ENCODE peak calls at places on chromosome 2, in seven cellular contexts. One of them, this sample, is unnamed.

GRCh38 chr2:101900375-101900774 is 91.4 kb upstream of the IL1R2 start:
- DNase-seq in PC-3: peak; percentile 58
- DNase-seq in A549: no peak
- DNase-seq in right lobe of liver: no peak
- DNase-seq in cardiac muscle cell: no peak
- DNase-seq in upper lobe of right lung: no peak
- DNase-seq in CD8-positive, alpha-beta memory T cell: no peak
- DNase-seq in this sample: no peak

GRCh38 chr2:237180987-237181386 is 95.3 kb downstream of the COPS8 start:
- DNase-seq in right lobe of liver: no peak
- DNase-seq in cardiac muscle cell: no peak
- DNase-seq in upper lobe of right lung: no peak
- DNase-seq in A549: no peak
- DNase-seq in PC-3: no peak
- DNase-seq in CD8-positive, alpha-beta memory T cell: no peak
- DNase-seq in this sample: no peak

GRCh38 chr2:150137338-150137737 is 350.1 kb downstream of the RND3 start:
- DNase-seq in upper lobe of right lung: no peak
- DNase-seq in cardiac muscle cell: no peak
- DNase-seq in A549: no peak
- DNase-seq in CD8-positive, alpha-beta memory T cell: no peak
- DNase-seq in right lobe of liver: no peak
- DNase-seq in PC-3: no peak
- DNase-seq in this sample: no peak

GRCh38 chr2:11029136-11029535 is 117.4 kb downstream of the KCNF1 start:
- DNase-seq in CD8-positive, alpha-beta memory T cell: no peak
- DNase-seq in A549: no peak
- DNase-seq in right lobe of liver: no peak
- DNase-seq in upper lobe of right lung: no peak
- DNase-seq in PC-3: no peak
- DNase-seq in cardiac muscle cell: no peak
- DNase-seq in this sample: no peak

GRCh38 chr2:1586251-1586945 is 157.9 kb downstream of the PXDN start:
- DNase-seq in CD8-positive, alpha-beta memory T cell: peak; percentile 40
- DNase-seq in A549: no peak
- DNase-seq in PC-3: no peak
- DNase-seq in cardiac muscle cell: no peak
- DNase-seq in upper lobe of right lung: peak; percentile 63
- DNase-seq in right lobe of liver: no peak
- DNase-seq in this sample: no peak

GRCh38 chr2:227817940-227818568 is 4.4 kb downstream of the CCL20 start:
- DNase-seq in cardiac muscle cell: peak; percentile 25
- DNase-seq in upper lobe of right lung: peak; percentile 91
- DNase-seq in A549: peak; percentile 92
- DNase-seq in right lobe of liver: peak; percentile 85
- DNase-seq in PC-3: peak; percentile 99
- DNase-seq in CD8-positive, alpha-beta memory T cell: peak; percentile 71
- DNase-seq in this sample: peak; percentile 61

GRCh38 chr2:85709385-85709784 is 15.2 kb downstream of the GNLY start:
- DNase-seq in PC-3: no peak
- DNase-seq in A549: no peak
- DNase-seq in upper lobe of right lung: no peak
- DNase-seq in right lobe of liver: no peak
- DNase-seq in cardiac muscle cell: no peak
- DNase-seq in CD8-positive, alpha-beta memory T cell: no peak
- DNase-seq in this sample: no peak

GRCh38 chr2:240689975-240690374 is 1.7 kb upstream of the AQP12A start:
- DNase-seq in right lobe of liver: no peak
- DNase-seq in cardiac muscle cell: no peak
- DNase-seq in CD8-positive, alpha-beta memory T cell: no peak
- DNase-seq in upper lobe of right lung: peak; percentile 34
- DNase-seq in PC-3: no peak
- DNase-seq in A549: no peak
- DNase-seq in this sample: no peak

GRCh38 chr2:180077295-180077906 is 70.3 kb upstream of the CWC22 start:
- DNase-seq in upper lobe of right lung: no peak
- DNase-seq in right lobe of liver: no peak
- DNase-seq in A549: peak; percentile 3
- DNase-seq in cardiac muscle cell: peak; percentile 17
- DNase-seq in CD8-positive, alpha-beta memory T cell: no peak
- DNase-seq in PC-3: peak; percentile 61
- DNase-seq in this sample: no peak

GRCh38 chr2:188068093-188068492 is 223.6 kb upstream of the GULP1 start:
- DNase-seq in A549: no peak
- DNase-seq in right lobe of liver: no peak
- DNase-seq in cardiac muscle cell: no peak
- DNase-seq in CD8-positive, alpha-beta memory T cell: no peak
- DNase-seq in upper lobe of right lung: no peak
- DNase-seq in PC-3: no peak
- DNase-seq in this sample: no peak

GRCh38 chr2:16325613-16326510 is 339.8 kb downstream of the CYRIA start:
- DNase-seq in A549: no peak
- DNase-seq in right lobe of liver: no peak
- DNase-seq in PC-3: no peak
- DNase-seq in upper lobe of right lung: no peak
- DNase-seq in CD8-positive, alpha-beta memory T cell: no peak
- DNase-seq in cardiac muscle cell: no peak
- DNase-seq in this sample: no peak
- H3K4me3 ChIP-seq in A549: no peak overlapping the region
- H3K4me3 ChIP-seq in right lobe of liver: no peak overlapping the region
- H3K4me3 ChIP-seq in PC-3: no peak overlapping the region
- H3K4me3 ChIP-seq in upper lobe of right lung: no peak overlapping the region
- H3K4me3 ChIP-seq in CD8-positive, alpha-beta memory T cell: no peak overlapping the region
- H3K4me3 ChIP-seq in cardiac muscle cell: no peak overlapping the region
- H3K4me3 ChIP-seq in this sample: no peak overlapping the region

GRCh38 chr2:195199864-195200263 is 457.2 kb upstream of the SLC39A10 start:
- DNase-seq in cardiac muscle cell: no peak
- DNase-seq in right lobe of liver: no peak
- DNase-seq in A549: no peak
- DNase-seq in PC-3: no peak
- DNase-seq in CD8-positive, alpha-beta memory T cell: no peak
- DNase-seq in upper lobe of right lung: no peak
- DNase-seq in this sample: no peak
- H3K4me3 ChIP-seq in cardiac muscle cell: no peak overlapping the region
- H3K4me3 ChIP-seq in right lobe of liver: no peak overlapping the region
- H3K4me3 ChIP-seq in A549: no peak overlapping the region
- H3K4me3 ChIP-seq in PC-3: no peak overlapping the region
- H3K4me3 ChIP-seq in CD8-positive, alpha-beta memory T cell: no peak overlapping the region
- H3K4me3 ChIP-seq in upper lobe of right lung: no peak overlapping the region
- H3K4me3 ChIP-seq in this sample: no peak overlapping the region

DNA sequence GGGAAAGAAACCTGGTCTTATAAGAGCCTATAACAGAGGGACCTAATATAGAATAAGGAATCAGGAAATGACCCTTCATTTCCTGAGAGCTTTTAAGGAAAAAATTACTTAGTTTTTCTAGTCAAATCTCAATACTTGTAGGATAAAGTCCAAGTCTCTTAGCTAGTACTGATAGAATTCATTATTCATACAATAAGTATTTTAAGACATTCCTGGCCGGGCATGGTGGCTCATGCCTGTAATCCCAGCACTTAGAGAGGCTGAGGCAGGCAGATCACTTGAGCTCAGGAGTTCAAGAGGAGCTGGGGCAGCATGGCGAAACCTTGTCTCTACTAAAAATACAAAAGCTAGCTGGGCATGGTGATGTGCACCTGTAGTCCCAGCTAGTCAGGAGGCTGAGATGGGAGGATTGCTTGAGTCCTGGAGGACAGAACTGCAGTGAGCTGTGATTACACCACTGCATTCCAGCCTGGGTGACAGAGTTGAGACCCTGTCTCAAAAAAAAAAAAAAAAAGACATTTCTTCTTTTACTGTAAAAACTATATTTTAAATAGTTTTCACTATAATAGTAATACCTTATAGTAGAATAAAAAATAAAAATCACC is 3.2 kb downstream of the RAB3GAP1 start:
- DNase-seq in cardiac muscle cell: no peak
- DNase-seq in PC-3: peak; percentile 34
- DNase-seq in A549: no peak
- DNase-seq in upper lobe of right lung: no peak
- DNase-seq in right lobe of liver: no peak
- DNase-seq in CD8-positive, alpha-beta memory T cell: no peak
- DNase-seq in this sample: no peak
- H3K4me3 ChIP-seq in cardiac muscle cell: no peak overlapping the region
- H3K4me3 ChIP-seq in PC-3: peak overlapping the region; percentile 92
- H3K4me3 ChIP-seq in A549: no peak overlapping the region
- H3K4me3 ChIP-seq in upper lobe of right lung: no peak overlapping the region
- H3K4me3 ChIP-seq in right lobe of liver: no peak overlapping the region
- H3K4me3 ChIP-seq in CD8-positive, alpha-beta memory T cell: no peak overlapping the region
- H3K4me3 ChIP-seq in this sample: no peak overlapping the region

GRCh38 chr2:218879881-218880748 is 537 bp upstream of the WNT10A start:
- DNase-seq in right lobe of liver: peak; percentile 36
- DNase-seq in cardiac muscle cell: no peak
- DNase-seq in CD8-positive, alpha-beta memory T cell: peak; percentile 96
- DNase-seq in A549: no peak
- DNase-seq in upper lobe of right lung: peak; percentile 73
- DNase-seq in PC-3: no peak
- DNase-seq in this sample: no peak
- H3K4me3 ChIP-seq in right lobe of liver: no peak overlapping the region
- H3K4me3 ChIP-seq in cardiac muscle cell: no peak overlapping the region
- H3K4me3 ChIP-seq in CD8-positive, alpha-beta memory T cell: peak overlapping the region; percentile 40
- H3K4me3 ChIP-seq in A549: peak overlapping the region; percentile 43
- H3K4me3 ChIP-seq in upper lobe of right lung: peak overlapping the region; percentile 30
- H3K4me3 ChIP-seq in PC-3: peak overlapping the region; percentile 55
- H3K4me3 ChIP-seq in this sample: no peak overlapping the region

GRCh38 chr2:9179572-9180201 is 26.9 kb upstream of the ASAP2 start:
- DNase-seq in PC-3: peak; percentile 97
- DNase-seq in cardiac muscle cell: no peak
- DNase-seq in upper lobe of right lung: no peak
- DNase-seq in CD8-positive, alpha-beta memory T cell: no peak
- DNase-seq in A549: peak; percentile 69
- DNase-seq in right lobe of liver: no peak
- DNase-seq in this sample: no peak
- H3K4me3 ChIP-seq in PC-3: peak overlapping the region; percentile 46
- H3K4me3 ChIP-seq in cardiac muscle cell: no peak overlapping the region
- H3K4me3 ChIP-seq in upper lobe of right lung: no peak overlapping the region
- H3K4me3 ChIP-seq in CD8-positive, alpha-beta memory T cell: no peak overlapping the region
- H3K4me3 ChIP-seq in A549: no peak overlapping the region
- H3K4me3 ChIP-seq in right lobe of liver: no peak overlapping the region
- H3K4me3 ChIP-seq in this sample: no peak overlapping the region

GRCh38 chr2:16647992-16648617 is 17.5 kb downstream of the CYRIA start:
- DNase-seq in upper lobe of right lung: no peak
- DNase-seq in A549: no peak
- DNase-seq in cardiac muscle cell: no peak
- DNase-seq in right lobe of liver: no peak
- DNase-seq in PC-3: no peak
- DNase-seq in CD8-positive, alpha-beta memory T cell: no peak
- DNase-seq in this sample: no peak

GRCh38 chr2:16652296-16653082 is 13.1 kb downstream of the CYRIA start:
- DNase-seq in right lobe of liver: no peak
- DNase-seq in upper lobe of right lung: no peak
- DNase-seq in cardiac muscle cell: no peak
- DNase-seq in CD8-positive, alpha-beta memory T cell: no peak
- DNase-seq in PC-3: no peak
- DNase-seq in A549: no peak
- DNase-seq in this sample: no peak

GRCh38 chr2:16653083-16653375 is 12.6 kb downstream of the CYRIA start:
- DNase-seq in A549: no peak
- DNase-seq in PC-3: no peak
- DNase-seq in cardiac muscle cell: no peak
- DNase-seq in right lobe of liver: no peak
- DNase-seq in upper lobe of right lung: no peak
- DNase-seq in CD8-positive, alpha-beta memory T cell: no peak
- DNase-seq in this sample: no peak

GRCh38 chr2:16649353-16650286 is 16.0 kb downstream of the CYRIA start:
- DNase-seq in CD8-positive, alpha-beta memory T cell: no peak
- DNase-seq in cardiac muscle cell: no peak
- DNase-seq in right lobe of liver: no peak
- DNase-seq in PC-3: no peak
- DNase-seq in A549: no peak
- DNase-seq in upper lobe of right lung: no peak
- DNase-seq in this sample: no peak

DNA sequence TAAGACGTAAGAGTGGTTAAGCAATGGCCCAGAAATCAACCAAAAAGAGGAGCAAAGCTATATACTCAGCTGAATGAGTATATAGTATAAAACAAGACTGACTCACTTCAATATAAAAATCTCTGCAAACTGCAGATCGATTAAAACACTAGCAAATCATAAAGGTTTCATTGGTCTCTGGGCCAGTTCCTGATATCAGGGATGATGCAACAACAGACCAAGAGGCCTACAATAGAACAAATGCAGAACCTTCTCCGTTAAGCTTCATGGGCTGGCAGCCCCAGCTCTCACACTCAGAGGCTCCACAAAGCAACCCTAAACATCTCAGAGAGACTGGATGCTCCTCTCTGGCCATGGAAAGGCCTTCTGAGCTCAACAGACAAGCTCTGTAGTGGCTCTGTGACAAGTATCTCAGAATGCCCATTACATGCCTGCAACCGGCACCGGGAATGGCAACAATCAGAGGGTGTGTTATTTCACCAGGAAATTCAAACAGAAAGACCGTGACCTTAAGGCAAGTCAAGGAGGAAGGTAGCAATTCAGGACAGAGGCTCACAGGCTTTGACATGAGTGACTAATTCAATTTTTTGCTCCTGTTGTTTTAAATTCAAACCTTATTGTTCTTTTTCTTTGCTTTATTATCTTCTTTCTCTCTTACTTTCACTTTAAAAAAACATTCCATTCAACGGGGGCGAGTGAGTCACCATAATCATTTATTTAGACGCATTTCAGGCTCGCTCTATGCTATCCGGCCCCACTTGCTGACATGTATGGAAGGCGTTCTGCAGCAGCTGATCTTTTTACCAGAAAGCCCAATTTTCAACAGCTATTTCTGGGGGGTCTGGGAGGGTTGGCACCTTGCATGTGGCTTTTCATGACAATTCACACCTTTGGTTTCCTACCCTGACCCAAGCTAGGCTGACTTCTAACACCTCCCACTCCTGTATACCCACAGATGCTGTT is 15.1 kb downstream of the CYRIA start:
- DNase-seq in cardiac muscle cell: no peak
- DNase-seq in upper lobe of right lung: no peak
- DNase-seq in A549: no peak
- DNase-seq in PC-3: no peak
- DNase-seq in right lobe of liver: no peak
- DNase-seq in CD8-positive, alpha-beta memory T cell: no peak
- DNase-seq in this sample: no peak
- H3K4me3 ChIP-seq in cardiac muscle cell: no peak overlapping the region
- H3K4me3 ChIP-seq in upper lobe of right lung: peak overlapping the region; percentile 30
- H3K4me3 ChIP-seq in A549: no peak overlapping the region
- H3K4me3 ChIP-seq in PC-3: peak overlapping the region; percentile 54
- H3K4me3 ChIP-seq in right lobe of liver: no peak overlapping the region
- H3K4me3 ChIP-seq in CD8-positive, alpha-beta memory T cell: no peak overlapping the region
- H3K4me3 ChIP-seq in this sample: no peak overlapping the region

This sample was measured in pancreas.